ENCODE peak calls at places on chromosomes 13 and 19, in eight cellular contexts. U is breast epithelium, S is suprapubic skin, V is Peyer's patch, E is adrenal gland, C is IMR-90, B is tibial nerve, N is transverse colon. A is an unnamed sample.

GRCh38 chr13:99124695-99125334 is 75.8 kb upstream of the UBAC2 start:
- DNase-seq in U (no peak), S (no peak), V (no peak), E (no peak), C (peak; percentile 45), B (no peak), N (no peak), A (no peak)

GRCh38 chr19:58218899-58219298 is 9.8 kb upstream of the ZNF544 start:
- DNase-seq in U (no peak), S (no peak), V (no peak), E (no peak), C (no peak), B (no peak), N (no peak), A (no peak)

GRCh38 chr13:109036091-109036490 is 406.7 kb downstream of the MYO16 start:
- DNase-seq in U (no peak), S (no peak), V (no peak), E (no peak), C (no peak), B (peak; percentile 5), N (no peak), A (no peak)

GRCh38 chr19:7426986-7427385 is 61.8 kb downstream of the PEX11G start:
- DNase-seq in U (no peak), S (no peak), V (no peak), E (no peak), C (no peak), B (no peak), N (no peak), A (no peak)

GRCh38 chr19:54011507-54012211 is 20.2 kb downstream of the CACNG6 start:
- DNase-seq in U (no peak), S (no peak), V (no peak), E (no peak), C (no peak), B (no peak), N (no peak), A (no peak)

GRCh38 chr13:78060966-78061365 is 142.3 kb upstream of the EDNRB start:
- DNase-seq in U (no peak), S (no peak), V (no peak), E (no peak), C (no peak), B (no peak), N (no peak), A (no peak)

GRCh38 chr19:18439025-18439909 is 1.3 kb upstream of the ISYNA1 start:
- DNase-seq in U (no peak), S (no peak), V (no peak), E (peak; percentile 50), C (peak; percentile 77), B (no peak), N (no peak), A (peak; percentile 64)

GRCh38 chr13:51772781-51773180 is 31.2 kb downstream of the DHRS12 start:
- DNase-seq in U (no peak), S (no peak), V (no peak), E (no peak), C (no peak), B (no peak), N (no peak), A (no peak)

GRCh38 chr19:30374791-30375650 is 2.8 kb downstream of the ZNF536 start:
- DNase-seq in U (no peak), S (no peak), V (no peak), E (no peak), C (no peak), B (no peak), N (no peak), A (no peak)

GRCh38 chr13:112177459-112177858 is 110.5 kb downstream of the SOX1 start:
- DNase-seq in U (no peak), S (no peak), V (no peak), E (no peak), C (no peak), B (no peak), N (no peak), A (no peak)

GRCh38 chr13:60175571-60175970 is 11.8 kb upstream of the DIAPH3 start:
- DNase-seq in U (no peak), S (no peak), V (no peak), E (no peak), C (no peak), B (no peak), N (no peak), A (no peak)

GRCh38 chr19:11552666-11553372 is 6.2 kb downstream of the ELOF1 start:
- DNase-seq in U (no peak), S (no peak), V (no peak), E (no peak), C (no peak), B (no peak), N (no peak), A (no peak)

GRCh38 chr13:102856603-102857002 is 10.8 kb downstream of the ERCC5 start:
- DNase-seq in U (no peak), S (no peak), V (no peak), E (no peak), C (no peak), B (no peak), N (no peak), A (no peak)

GRCh38 chr19:11373166-11373884 is 1.1 kb upstream of the SWSAP1 start:
- DNase-seq in U (no peak), S (no peak), V (no peak), E (no peak), C (no peak), B (no peak), N (no peak), A (no peak)

GRCh38 chr19:35240322-35240721 is 8.5 kb upstream of the LSR start:
- DNase-seq in U (no peak), S (no peak), V (no peak), E (no peak), C (no peak), B (no peak), N (peak; percentile 11), A (no peak)

GRCh38 chr19:54481326-54481930 is 8.3 kb upstream of the CDC42EP5 start:
- DNase-seq in U (no peak), S (no peak), V (no peak), E (no peak), C (peak; percentile 33), B (no peak), N (no peak), A (no peak)

GRCh38 chr13:100314132-100314910 is 225.4 kb downstream of the PCCA start:
- DNase-seq in U (no peak), S (no peak), V (no peak), E (no peak), C (no peak), B (no peak), N (no peak), A (no peak)

GRCh38 chr13:42028113-42028799 is 20.2 kb upstream of the DGKH start:
- DNase-seq in U (no peak), S (no peak), V (peak; percentile 67), E (no peak), C (no peak), B (no peak), N (peak; percentile 70), A (no peak)

GRCh38 chr19:52231154-52231565 is 38.2 kb upstream of the ZNF766 start:
- DNase-seq in U (no peak), S (no peak), V (no peak), E (peak; percentile 64), C (peak; percentile 1), B (no peak), N (no peak), A (no peak)

GRCh38 chr13:23558675-23559536 is 11.3 kb upstream of the TNFRSF19 start:
- DNase-seq in U (peak; percentile 60), S (no peak), V (no peak), E (no peak), C (peak; percentile 92), B (peak; percentile 50), N (no peak), A (peak; percentile 55)
- TF ChIP-seq POLR2A in U (no peak), S (no peak), V (no peak), E (no peak), C (no peak), B (no peak), N (no peak), A (no peak)

GRCh38 chr19:38725469-38726283 is 18.6 kb downstream of the CAPN12 start:
- DNase-seq in U (peak; percentile 19), S (no peak), V (no peak), E (peak; percentile 20), C (no peak), B (no peak), N (no peak), A (no peak)

GRCh38 chr19:38722947-38723605 is 21.2 kb downstream of the CAPN12 start:
- DNase-seq in U (no peak), S (no peak), V (no peak), E (no peak), C (no peak), B (no peak), N (no peak), A (no peak)

GRCh38 chr19:38724380-38724854 is 19.9 kb downstream of the CAPN12 start:
- DNase-seq in U (no peak), S (no peak), V (no peak), E (no peak), C (no peak), B (no peak), N (no peak), A (no peak)

GRCh38 chr19:38721977-38722773 is 22.1 kb downstream of the CAPN12 start:
- DNase-seq in U (no peak), S (no peak), V (no peak), E (no peak), C (no peak), B (peak; percentile 43), N (no peak), A (no peak)

GRCh38 chr19:38723606-38724379 is 20.5 kb downstream of the CAPN12 start:
- DNase-seq in U (no peak), S (no peak), V (no peak), E (no peak), C (no peak), B (no peak), N (no peak), A (no peak)
- H3K36me3 ChIP-seq in U (no peaks in the 10 kb centered on the region), S (peaks cover 99% of the 10 kb centered on the region), V (peaks cover 100% of the 10 kb centered on the region), E (peaks cover 96% of the 10 kb centered on the region), C (peaks cover 97% of the 10 kb centered on the region), B (peaks cover 93% of the 10 kb centered on the region), N (peaks cover 10% of the 10 kb centered on the region), A (peaks cover 2% of the 10 kb centered on the region)

GRCh38 chr19:50333737-50334617 is 4.8 kb upstream of the KCNC3 start:
- DNase-seq in U (peak; percentile 35), S (no peak), V (peak; percentile 86), E (peak; percentile 76), C (no peak), B (peak; percentile 36), N (peak; percentile 84), A (peak; percentile 72)
- TF ChIP-seq POLR2A in U (peak; percentile 81), S (no peak), V (peak; percentile 53), E (peak; percentile 65), C (no peak), B (peak; percentile 55), N (peak; percentile 63), A (no peak)

DNA sequence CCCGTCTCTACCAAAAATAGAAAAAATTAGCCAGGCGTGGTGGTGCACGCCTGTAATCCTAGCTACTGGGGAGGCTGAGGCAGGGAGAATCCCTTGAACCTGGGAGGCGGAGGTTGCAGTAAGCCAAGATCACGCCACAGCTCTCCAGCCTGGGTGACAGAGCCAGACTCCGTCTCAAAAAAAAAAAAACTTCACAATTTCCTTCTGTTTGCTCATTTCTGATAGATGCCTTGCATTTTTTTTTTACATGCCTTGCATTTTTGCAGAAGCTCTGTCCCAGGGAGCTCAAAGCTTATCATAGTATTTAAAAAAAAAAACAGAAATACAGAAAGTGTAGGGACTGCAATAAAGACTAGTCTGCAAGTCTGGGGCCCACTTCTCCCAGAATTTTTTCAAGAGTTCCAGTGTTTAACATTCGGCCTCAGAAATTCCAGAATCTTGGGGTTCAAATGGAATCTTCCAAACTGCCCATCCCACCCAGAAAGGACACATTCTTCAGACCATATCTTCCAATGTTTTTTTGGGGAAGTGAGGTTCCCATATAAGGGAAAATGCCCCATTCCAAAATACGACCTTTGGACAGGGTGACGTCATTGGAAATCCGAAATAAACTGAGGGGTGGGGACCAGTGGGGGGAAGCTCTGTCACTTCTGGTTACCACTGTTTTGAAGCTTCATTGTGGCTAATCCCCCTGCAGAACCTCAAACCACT is 17.2 kb upstream of the RAB8A start:
- DNase-seq in U (no peak), S (no peak), V (no peak), E (no peak), C (no peak), B (no peak), N (no peak), A (no peak)
- H3K36me3 ChIP-seq in U (no peaks in the 10 kb centered on the region), S (peaks cover 88% of the 10 kb centered on the region), V (peaks cover 96% of the 10 kb centered on the region), E (peaks cover 99% of the 10 kb centered on the region), C (peaks cover 88% of the 10 kb centered on the region), B (peaks cover 98% of the 10 kb centered on the region), N (peaks cover 7% of the 10 kb centered on the region), A (no peaks in the 10 kb centered on the region)

A was measured in ovary.